ENCODE peak calls at places on chromosome 18, in seven cellular contexts. S, G, B, Q, Y, M and H are unnamed samples.

GRCh38 chr18:57062178-57062577 is 84.7 kb upstream of the BOD1L2 start:
- DNase-seq in S (no peak), G (no peak), B (no peak), Q (no peak), Y (no peak), M (no peak), H (no peak)

GRCh38 chr18:10290244-10291240 is 163.9 kb upstream of the APCDD1 start:
- DNase-seq in S (no peak), G (no peak), B (no peak), Q (no peak), Y (no peak), M (no peak), H (no peak)

GRCh38 chr18:59848002-59848401 is 51.8 kb upstream of the PMAIP1 start:
- DNase-seq in S (no peak), G (no peak), B (no peak), Q (no peak), Y (no peak), M (no peak), H (no peak)

GRCh38 chr18:36217348-36217747 is 30.1 kb downstream of the MOCOS start:
- DNase-seq in S (no peak), G (no peak), B (no peak), Q (no peak), Y (no peak), M (no peak), H (no peak)

GRCh38 chr18:55588876-55589595 is 1.0 kb upstream of the TCF4 start:
- DNase-seq in S (no peak), G (no peak), B (no peak), Q (no peak), Y (no peak), M (no peak), H (no peak)

GRCh38 chr18:27665264-27665799 is 480.2 kb upstream of the CHST9 start:
- DNase-seq in S (peak; percentile 69), G (no peak), B (no peak), Q (no peak), Y (peak; percentile 62), M (no peak), H (no peak)

GRCh38 chr18:41871229-41872000 is 83.6 kb upstream of the PIK3C3 start:
- DNase-seq in S (no peak), G (no peak), B (no peak), Q (no peak), Y (no peak), M (no peak), H (no peak)

GRCh38 chr18:37572736-37573135 is 7.1 kb upstream of the CELF4 start:
- DNase-seq in S (no peak), G (no peak), B (no peak), Q (no peak), Y (no peak), M (peak; percentile 74), H (no peak)

GRCh38 chr18:36308711-36309435 is 11.4 kb downstream of the FHOD3 start:
- DNase-seq in S (no peak), G (no peak), B (no peak), Q (no peak), Y (no peak), M (peak; percentile 30), H (no peak)

GRCh38 chr18:77108001-77108692 is 24.4 kb downstream of the MBP start:
- DNase-seq in S (no peak), G (peak; percentile 67), B (peak; percentile 95), Q (peak; percentile 88), Y (no peak), M (peak; percentile 60), H (no peak)

GRCh38 chr18:56286775-56287174 is 351.6 kb downstream of the TXNL1 start:
- DNase-seq in S (no peak), G (no peak), B (peak; percentile 73), Q (peak; percentile 50), Y (no peak), M (no peak), H (no peak)

GRCh38 chr18:67151366-67151765 is 365.2 kb downstream of the DSEL start:
- DNase-seq in S (peak; percentile 49), G (no peak), B (no peak), Q (no peak), Y (no peak), M (no peak), H (no peak)

GRCh38 chr18:48013162-48013561 is 82.7 kb upstream of the SMAD2 start:
- DNase-seq in S (no peak), G (no peak), B (no peak), Q (no peak), Y (no peak), M (no peak), H (no peak)

GRCh38 chr18:56351911-56352502 is 286.4 kb downstream of the TXNL1 start:
- DNase-seq in S (peak; percentile 9), G (no peak), B (peak; percentile 9), Q (no peak), Y (no peak), M (no peak), H (no peak)

GRCh38 chr18:65202091-65202490 is 548.7 kb upstream of the CDH7 start:
- DNase-seq in S (no peak), G (no peak), B (no peak), Q (no peak), Y (no peak), M (no peak), H (no peak)

GRCh38 chr18:24778810-24779418 is 318.5 kb downstream of the HRH4 start:
- DNase-seq in S (no peak), G (no peak), B (no peak), Q (no peak), Y (no peak), M (no peak), H (no peak)

GRCh38 chr18:78630356-78630755 is 349.3 kb upstream of the SALL3 start:
- DNase-seq in S (no peak), G (no peak), B (no peak), Q (no peak), Y (no peak), M (no peak), H (no peak)

GRCh38 chr18:63339920-63340484 is 20.4 kb upstream of the BCL2 start:
- DNase-seq in S (peak; percentile 96), G (no peak), B (peak; percentile 47), Q (peak; percentile 18), Y (peak; percentile 69), M (no peak), H (peak; percentile 57)

GRCh38 chr18:37987901-37988300 is 422.3 kb upstream of the CELF4 start:
- DNase-seq in S (no peak), G (no peak), B (no peak), Q (no peak), Y (no peak), M (no peak), H (no peak)

GRCh38 chr18:6482198-6482977 is 67.7 kb upstream of the L3MBTL4 start:
- DNase-seq in S (peak; percentile 90), G (peak; percentile 80), B (peak; percentile 27), Q (no peak), Y (peak; percentile 82), M (no peak), H (peak; percentile 78)

GRCh38 chr18:50104421-50104820 is 90.5 kb downstream of the MYO5B start:
- DNase-seq in S (no peak), G (no peak), B (no peak), Q (no peak), Y (no peak), M (no peak), H (no peak)

GRCh38 chr18:419542-420175 is 80.8 kb downstream of the COLEC12 start:
- DNase-seq in S (no peak), G (no peak), B (no peak), Q (no peak), Y (no peak), M (no peak), H (no peak)

GRCh38 chr18:424071-424868 is 76.2 kb downstream of the COLEC12 start:
- DNase-seq in S (no peak), G (no peak), B (peak; percentile 87), Q (no peak), Y (no peak), M (no peak), H (no peak)

GRCh38 chr18:420661-421060 is 79.8 kb downstream of the COLEC12 start:
- DNase-seq in S (peak; percentile 77), G (no peak), B (no peak), Q (no peak), Y (no peak), M (no peak), H (no peak)

GRCh38 chr18:422966-423365 is 77.5 kb downstream of the COLEC12 start:
- DNase-seq in S (no peak), G (no peak), B (no peak), Q (no peak), Y (no peak), M (no peak), H (no peak)

GRCh38 chr18:421236-422155 is 79.0 kb downstream of the COLEC12 start:
- DNase-seq in S (no peak), G (no peak), B (peak; percentile 82), Q (peak; percentile 28), Y (no peak), M (no peak), H (no peak)
- TF ChIP-seq CTCF in S (no peak), G (no peak), B (no peak), Q (no peak), Y (no peak), M (no peak), H (no peak)

DNA sequence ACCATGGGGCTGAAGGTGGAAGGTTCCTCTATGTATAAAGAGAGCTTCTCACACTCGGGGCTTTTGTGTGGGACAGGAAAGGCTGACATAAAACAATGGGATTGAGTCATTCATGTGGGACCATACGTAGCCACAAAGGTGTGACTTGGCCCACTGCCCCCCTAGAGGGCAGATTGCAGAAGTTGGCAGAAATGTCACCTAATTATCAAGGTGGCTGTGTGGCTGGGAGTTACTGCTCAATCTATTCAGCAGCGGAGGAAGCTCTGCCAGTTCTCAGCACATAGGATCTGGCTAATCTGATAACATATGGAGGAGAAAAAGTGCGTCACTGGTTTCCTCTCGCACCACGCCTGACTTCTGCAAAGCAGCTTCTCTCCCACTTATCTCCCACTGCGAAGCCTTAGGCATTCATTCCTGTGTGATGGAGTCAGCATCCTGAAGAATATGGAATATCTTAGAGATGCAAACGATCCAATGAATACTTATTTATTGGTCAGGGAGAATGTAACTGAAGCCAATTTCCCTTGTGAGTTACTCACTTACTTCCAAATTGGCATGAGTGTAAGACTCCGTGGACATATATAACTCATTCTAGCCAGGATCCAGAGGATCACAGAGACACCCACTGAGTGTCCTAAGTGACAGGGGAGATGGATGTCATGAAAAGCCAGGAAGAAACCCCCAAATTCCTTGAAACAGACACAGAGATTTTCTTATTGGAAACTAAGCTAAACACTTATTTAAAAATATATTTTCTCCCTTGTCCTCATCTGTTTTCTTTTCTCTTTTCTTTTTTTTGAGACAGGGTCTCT is 344.8 kb downstream of the TGIF1 start:
- DNase-seq in S (peak; percentile 34), G (no peak), B (peak; percentile 99), Q (peak; percentile 97), Y (no peak), M (no peak), H (no peak)
- TF ChIP-seq CTCF in S (no peak), G (no peak), B (no peak), Q (peak; percentile 52), Y (no peak), M (no peak), H (no peak)

DNA sequence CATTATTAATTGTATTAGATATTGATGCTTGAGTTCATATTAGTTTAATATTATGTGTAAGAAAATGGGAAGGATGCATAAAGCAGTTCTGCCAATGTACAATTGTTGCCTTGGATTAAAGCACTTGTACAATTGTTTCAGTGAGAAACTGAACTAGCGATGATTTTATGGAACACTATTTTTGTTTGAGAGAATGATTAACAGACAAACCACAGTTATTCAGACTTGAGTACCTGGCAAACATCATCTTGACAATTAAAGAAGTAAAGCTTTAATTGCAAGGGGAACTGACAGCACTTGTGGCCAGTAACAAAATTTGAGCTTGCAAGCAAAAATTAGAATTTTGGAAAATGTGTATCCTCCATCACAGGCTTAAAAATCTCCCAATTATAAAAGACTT is 214.3 kb downstream of the RIT2 start:
- DNase-seq in S (no peak), G (no peak), B (no peak), Q (no peak), Y (no peak), M (no peak), H (no peak)
- TF ChIP-seq CTCF in S (no peak), G (no peak), B (no peak), Q (no peak), Y (no peak), M (no peak), H (no peak)

GRCh38 chr18:21444465-21445023 is 156.0 kb downstream of the ESCO1 start:
- DNase-seq in S (peak; percentile 85), G (no peak), B (peak; percentile 79), Q (peak; percentile 48), Y (peak; percentile 58), M (no peak), H (peak; percentile 20)
- TF ChIP-seq CTCF in S (peak; percentile 86), G (peak; percentile 42), B (peak; percentile 85), Q (peak; percentile 85), Y (peak; percentile 87), M (peak; percentile 81), H (peak; percentile 60)